ENCODE peak calls at places on chromosomes 16 and 17, in ten cellular contexts. V is cardiac muscle cell, F is IMR-90, U is stomach, A is prostate gland, T is heart right ventricle, H is tibial artery, Y is suprapubic skin, X is neuronal stem cell, B is aorta. N is an unnamed sample.

GRCh38 chr16:58018803-58019202 is 6.8 kb upstream of the MMP15 start:
- DNase-seq in V (no peak), T (no peak), B (no peak), F (no peak), X (no peak), Y (no peak), A (no peak), U (no peak), H (no peak), N (no peak)

GRCh38 chr16:19948186-19949104 is 63.8 kb upstream of the GPRC5B start:
- DNase-seq in X (no peak), A (no peak), V (no peak), B (no peak), T (no peak), H (no peak), Y (no peak), U (no peak), F (no peak), N (no peak)

GRCh38 chr16:1320658-1321240 is 11.3 kb downstream of the UBE2I start:
- DNase-seq in T (no peak), V (no peak), X (no peak), F (no peak), U (no peak), A (no peak), B (no peak), H (no peak), Y (no peak), N (no peak)

GRCh38 chr16:82535262-82535661 is 91.5 kb upstream of the CDH13 start:
- DNase-seq in H (no peak), A (no peak), B (no peak), X (no peak), Y (no peak), F (no peak), U (no peak), T (no peak), V (no peak), N (no peak)

GRCh38 chr16:7268182-7268581 is 64.5 kb upstream of the RBFOX1 start:
- DNase-seq in B (no peak), T (no peak), A (no peak), Y (no peak), F (no peak), U (no peak), X (peak; percentile 54), H (no peak), V (no peak), N (no peak)

GRCh38 chr17:73874008-73874407 is 229.8 kb upstream of the SDK2 start:
- DNase-seq in U (no peak), B (no peak), T (no peak), F (no peak), Y (no peak), V (no peak), H (no peak), A (no peak), X (no peak), N (no peak)

GRCh38 chr16:56547120-56547948 is 17.5 kb upstream of the MT4 start:
- DNase-seq in B (no peak), F (peak; percentile 85), A (peak; percentile 24), U (no peak), Y (no peak), T (no peak), H (no peak), X (peak; percentile 82), V (peak; percentile 49), N (no peak)

GRCh38 chr17:58503876-58504275 is 10.6 kb downstream of the MTMR4 start:
- DNase-seq in X (no peak), H (no peak), V (no peak), T (no peak), Y (no peak), B (no peak), A (no peak), F (no peak), U (no peak), N (no peak)

GRCh38 chr17:61200349-61200735 is 199.3 kb upstream of the TBX2 start:
- DNase-seq in Y (no peak), U (no peak), F (peak; percentile 62), T (no peak), H (no peak), B (no peak), A (no peak), X (no peak), V (no peak), N (no peak)

GRCh38 chr16:23597003-23597756 is 1.1 kb upstream of the NDUFAB1 start:
- DNase-seq in V (peak; percentile 14), X (no peak), F (no peak), B (no peak), U (no peak), A (no peak), T (no peak), H (no peak), Y (no peak), N (peak; percentile 21)

GRCh38 chr17:63275318-63275967 is 170.7 kb downstream of the CYB561 start:
- DNase-seq in A (no peak), H (no peak), Y (no peak), U (no peak), B (no peak), X (no peak), T (no peak), F (peak; percentile 99), V (peak; percentile 96), N (peak; percentile 90)

GRCh38 chr17:9206160-9206988 is 185.1 kb downstream of the NTN1 start:
- DNase-seq in H (no peak), F (no peak), A (no peak), X (no peak), V (no peak), T (no peak), B (no peak), Y (peak; percentile 60), U (no peak), N (no peak)

GRCh38 chr16:67967183-67967955 is 1.1 kb downstream of the SLC12A4 start:
- DNase-seq in U (no peak), V (no peak), H (no peak), Y (peak; percentile 62), B (no peak), T (no peak), X (no peak), A (no peak), F (no peak), N (peak; percentile 37)

GRCh38 chr17:7549401-7550055 is 670 bp downstream of the TNFSF12 start:
- DNase-seq in H (no peak), V (no peak), A (no peak), Y (peak; percentile 69), U (peak; percentile 33), F (no peak), T (no peak), B (peak; percentile 58), X (no peak), N (no peak)

GRCh38 chr16:74984194-74984669 is 691 bp downstream of the WDR59 start:
- DNase-seq in B (no peak), V (peak; percentile 38), X (no peak), T (no peak), Y (no peak), A (no peak), F (peak; percentile 34), U (no peak), H (no peak), N (peak; percentile 44)

GRCh38 chr17:57408064-57408811 is 151.9 kb downstream of the MSI2 start:
- DNase-seq in Y (no peak), A (peak; percentile 17), B (no peak), T (no peak), V (no peak), U (no peak), H (no peak), F (no peak), X (no peak), N (no peak)

GRCh38 chr17:43834106-43834505 is 1.2 kb upstream of the MPP3 start:
- DNase-seq in V (peak; percentile 70), A (no peak), H (no peak), Y (no peak), T (no peak), U (no peak), B (no peak), X (no peak), F (peak; percentile 25), N (no peak)

GRCh38 chr16:35691057-35691456 is 2231.6 kb downstream of the TP53TG3F start:
- DNase-seq in U (no peak), A (no peak), V (no peak), F (no peak), X (no peak), Y (no peak), T (no peak), B (no peak), H (no peak), N (no peak)

DNA sequence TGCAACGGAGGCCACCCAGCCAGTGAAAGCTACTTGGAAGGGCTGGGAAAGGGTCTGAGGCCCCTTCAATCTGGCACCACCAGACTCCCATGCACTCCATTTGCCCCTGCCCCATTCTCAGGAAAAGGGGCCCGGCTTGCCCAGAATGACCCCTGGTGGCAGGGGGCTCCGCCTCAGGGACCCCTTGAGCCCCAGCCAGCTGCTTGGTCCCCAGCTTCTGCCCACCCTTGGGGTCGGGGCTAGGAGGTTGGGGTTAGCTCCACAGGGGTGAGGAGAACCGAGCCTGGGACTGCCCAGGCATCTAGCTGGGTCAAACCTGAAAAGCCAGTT is 1.3 kb downstream of the RHBDF1 start:
- DNase-seq in F (no peak), H (no peak), V (no peak), T (no peak), B (no peak), X (no peak), U (no peak), A (no peak), Y (no peak), N (no peak)
- H3K27ac ChIP-seq in F (peak overlapping the region; percentile 87), H (peak overlapping the region; percentile 93), V (no peak overlapping the region), T (peak overlapping the region; percentile 86), B (no peak overlapping the region), X (no peak overlapping the region), U (peak overlapping the region; percentile 89), A (peak overlapping the region; percentile 95), Y (peak overlapping the region; percentile 92), N (no peak overlapping the region)

DNA sequence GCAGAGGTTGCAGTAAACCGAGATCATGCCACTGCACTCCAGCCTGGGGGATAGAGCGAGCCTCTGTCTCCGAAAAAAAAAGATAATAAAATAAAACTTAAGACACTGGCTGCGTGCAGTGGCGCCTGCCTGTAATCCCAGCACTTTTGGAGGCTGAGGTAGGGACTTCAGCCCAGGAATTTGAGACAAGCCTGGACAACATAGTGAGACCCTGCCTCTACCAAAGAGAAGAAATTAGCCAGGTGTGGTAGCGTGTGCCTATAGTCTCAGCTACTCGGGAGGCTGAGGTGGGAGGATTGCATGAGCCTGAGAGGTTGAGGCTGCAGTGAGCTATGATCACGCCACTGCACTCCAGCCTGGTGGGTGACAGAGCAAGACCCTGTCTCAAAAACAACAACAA is 26.6 kb downstream of the RARA start:
- DNase-seq in X (no peak), T (no peak), F (no peak), H (no peak), A (no peak), V (no peak), U (no peak), Y (no peak), B (no peak), N (no peak)
- H3K4me1 ChIP-seq in X (peaks cover 14% of the 10 kb centered on the region), T (peaks cover 93% of the 10 kb centered on the region), F (peaks cover 34% of the 10 kb centered on the region), H (peaks cover 91% of the 10 kb centered on the region), A (peaks cover 28% of the 10 kb centered on the region), V (peaks cover 16% of the 10 kb centered on the region), U (peaks cover 100% of the 10 kb centered on the region), Y (peaks cover 99% of the 10 kb centered on the region), B (peaks cover 7% of the 10 kb centered on the region), N (peaks cover 30% of the 10 kb centered on the region)

GRCh38 chr16:66548068-66548467 is 1.9 kb downstream of the TK2 start:
- DNase-seq in B (no peak), Y (no peak), U (no peak), A (no peak), F (no peak), V (no peak), X (no peak), H (no peak), T (no peak), N (no peak)
- H3K27ac ChIP-seq in B (no peak overlapping the region), Y (peak overlapping the region; percentile 92), U (peak overlapping the region; percentile 99), A (peak overlapping the region; percentile 93), F (no peak overlapping the region), V (no peak overlapping the region), X (no peak overlapping the region), H (peak overlapping the region; percentile 90), T (peak overlapping the region; percentile 100), N (no peak overlapping the region)

GRCh38 chr16:49101997-49102396 is 179.6 kb downstream of the CBLN1 start:
- DNase-seq in B (no peak), A (no peak), F (no peak), X (no peak), H (no peak), V (no peak), U (no peak), Y (no peak), T (no peak), N (no peak)
- H3K4me1 ChIP-seq in B (no peaks in the 10 kb centered on the region), A (no peaks in the 10 kb centered on the region), F (no peaks in the 10 kb centered on the region), X (peaks cover under 1% of the 10 kb centered on the region), H (no peaks in the 10 kb centered on the region), V (no peaks in the 10 kb centered on the region), U (no peaks in the 10 kb centered on the region), Y (no peaks in the 10 kb centered on the region), T (no peaks in the 10 kb centered on the region), N (no peaks in the 10 kb centered on the region)